ENCODE peak calls at places on chromosome 16, in six cellular contexts. One of them, this sample, is unnamed.

GRCh38 chr16:58442547-58442946 is 50.3 kb downstream of the GINS3 start:
- DNase-seq in right atrium auricular region: no peak
- DNase-seq in OCI-LY7: no peak
- DNase-seq in testis: no peak
- DNase-seq in AG10803: no peak
- DNase-seq in K562: no peak
- DNase-seq in this sample: no peak

GRCh38 chr16:58563775-58564174 is 48.5 kb downstream of the SETD6 start:
- DNase-seq in OCI-LY7: no peak
- DNase-seq in testis: no peak
- DNase-seq in right atrium auricular region: no peak
- DNase-seq in AG10803: no peak
- DNase-seq in K562: no peak
- DNase-seq in this sample: no peak

GRCh38 chr16:35181422-35182030 is 1722.1 kb downstream of the TP53TG3F start:
- DNase-seq in AG10803: no peak
- DNase-seq in K562: no peak
- DNase-seq in right atrium auricular region: no peak
- DNase-seq in OCI-LY7: no peak
- DNase-seq in testis: no peak
- DNase-seq in this sample: no peak

GRCh38 chr16:70438325-70438982 is 446 bp downstream of the ST3GAL2 start:
- DNase-seq in OCI-LY7: no peak
- DNase-seq in K562: peak
- DNase-seq in AG10803: no peak
- DNase-seq in testis: no peak
- DNase-seq in right atrium auricular region: no peak
- DNase-seq in this sample: no peak

GRCh38 chr16:67311607-67312449 is 14.7 kb downstream of the KCTD19 start:
- DNase-seq in AG10803: peak
- DNase-seq in right atrium auricular region: peak
- DNase-seq in testis: no peak
- DNase-seq in K562: peak
- DNase-seq in OCI-LY7: no peak
- DNase-seq in this sample: peak

GRCh38 chr16:67169642-67170167 is 633 bp upstream of the NOL3 start:
- DNase-seq in K562: peak
- DNase-seq in OCI-LY7: peak
- DNase-seq in testis: peak
- DNase-seq in right atrium auricular region: no peak
- DNase-seq in AG10803: no peak
- DNase-seq in this sample: peak

GRCh38 chr16:1363501-1364041 is 11.8 kb downstream of the GNPTG start:
- DNase-seq in right atrium auricular region: no peak
- DNase-seq in OCI-LY7: peak
- DNase-seq in AG10803: peak
- DNase-seq in testis: peak
- DNase-seq in K562: peak
- DNase-seq in this sample: peak

GRCh38 chr16:5011637-5012036 is 22.1 kb downstream of the NAGPA start:
- DNase-seq in right atrium auricular region: no peak
- DNase-seq in OCI-LY7: no peak
- DNase-seq in AG10803: no peak
- DNase-seq in K562: no peak
- DNase-seq in testis: no peak
- DNase-seq in this sample: no peak

GRCh38 chr16:84058211-84058610 is 15.6 kb upstream of the SLC38A8 start:
- DNase-seq in testis: no peak
- DNase-seq in K562: no peak
- DNase-seq in right atrium auricular region: no peak
- DNase-seq in OCI-LY7: no peak
- DNase-seq in AG10803: no peak
- DNase-seq in this sample: no peak

GRCh38 chr16:31202402-31203385 is at the start of gene PYCARD:
- DNase-seq in K562: peak
- DNase-seq in testis: peak
- DNase-seq in AG10803: peak
- DNase-seq in right atrium auricular region: no peak
- DNase-seq in OCI-LY7: peak
- DNase-seq in this sample: peak

GRCh38 chr16:25838724-25839186 is 147.0 kb downstream of the HS3ST4 start:
- DNase-seq in K562: peak
- DNase-seq in testis: peak
- DNase-seq in AG10803: peak
- DNase-seq in OCI-LY7: peak
- DNase-seq in right atrium auricular region: no peak
- DNase-seq in this sample: peak

GRCh38 chr16:20899503-20900298 is 457 bp downstream of the DCUN1D3 start:
- DNase-seq in right atrium auricular region: no peak
- DNase-seq in testis: peak
- DNase-seq in AG10803: no peak
- DNase-seq in K562: peak
- DNase-seq in OCI-LY7: peak
- DNase-seq in this sample: peak

GRCh38 chr16:12390644-12391043 is 413.0 kb downstream of the CPPED1 start:
- DNase-seq in AG10803: peak
- DNase-seq in testis: no peak
- DNase-seq in right atrium auricular region: no peak
- DNase-seq in OCI-LY7: no peak
- DNase-seq in K562: no peak
- DNase-seq in this sample: no peak

DNA sequence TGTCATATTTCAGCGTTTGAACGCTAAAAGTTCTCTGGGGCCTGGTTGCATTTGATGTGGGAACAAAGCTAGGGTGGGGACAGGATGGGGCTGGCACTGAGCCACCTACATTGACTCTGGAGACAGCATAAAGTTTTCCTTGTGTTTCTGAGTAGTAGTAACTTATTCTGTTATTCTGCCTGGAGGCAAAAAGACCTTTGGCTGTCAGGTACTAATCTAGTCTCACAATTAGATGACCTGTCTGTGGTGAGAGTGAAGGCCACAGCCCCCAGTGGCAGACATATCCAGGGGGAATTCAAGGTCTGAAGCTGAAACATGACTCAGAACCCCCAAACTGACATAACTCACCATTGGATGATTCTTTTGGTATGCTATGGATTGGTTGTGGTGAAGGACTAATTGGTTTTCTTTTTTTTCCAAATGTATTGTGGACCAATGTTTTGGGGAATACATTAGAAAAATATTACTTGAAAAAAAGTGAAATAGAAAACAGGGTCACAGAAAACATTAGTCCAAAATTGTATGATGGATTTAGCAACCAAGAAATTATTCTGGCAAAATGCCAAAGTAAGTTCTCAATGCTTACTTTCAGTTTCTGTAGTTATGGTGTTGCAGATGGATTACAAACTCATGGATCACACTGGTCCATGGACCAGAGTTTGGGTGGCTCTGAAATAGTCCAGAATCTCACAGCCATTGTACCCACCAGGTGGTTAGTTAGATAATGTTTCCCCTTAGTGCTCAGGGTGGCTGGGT is 10.5 kb upstream of the SALL1 start:
- DNase-seq in AG10803: peak
- DNase-seq in testis: no peak
- DNase-seq in K562: no peak
- DNase-seq in right atrium auricular region: no peak
- DNase-seq in OCI-LY7: no peak
- DNase-seq in this sample: no peak
- TF ChIP-seq CTCF in AG10803: no peak
- TF ChIP-seq CTCF in testis: no peak
- TF ChIP-seq CTCF in K562: no peak
- TF ChIP-seq CTCF in right atrium auricular region: no peak
- TF ChIP-seq CTCF in OCI-LY7: no peak
- TF ChIP-seq CTCF in this sample: no peak

GRCh38 chr16:81315271-81316175 is 761 bp downstream of the GAN start:
- DNase-seq in testis: peak
- DNase-seq in OCI-LY7: peak
- DNase-seq in K562: peak
- DNase-seq in AG10803: peak
- DNase-seq in right atrium auricular region: peak
- DNase-seq in this sample: peak
- TF ChIP-seq CTCF in testis: no peak
- TF ChIP-seq CTCF in OCI-LY7: peak
- TF ChIP-seq CTCF in K562: peak
- TF ChIP-seq CTCF in AG10803: peak
- TF ChIP-seq CTCF in right atrium auricular region: no peak
- TF ChIP-seq CTCF in this sample: no peak

GRCh38 chr16:52861614-52862022 is 191.1 kb downstream of the CHD9NB start:
- DNase-seq in right atrium auricular region: no peak
- DNase-seq in K562: no peak
- DNase-seq in AG10803: no peak
- DNase-seq in OCI-LY7: no peak
- DNase-seq in testis: peak
- DNase-seq in this sample: no peak
- TF ChIP-seq CTCF in right atrium auricular region: no peak
- TF ChIP-seq CTCF in K562: no peak
- TF ChIP-seq CTCF in AG10803: no peak
- TF ChIP-seq CTCF in OCI-LY7: no peak
- TF ChIP-seq CTCF in testis: peak
- TF ChIP-seq CTCF in this sample: no peak

DNA sequence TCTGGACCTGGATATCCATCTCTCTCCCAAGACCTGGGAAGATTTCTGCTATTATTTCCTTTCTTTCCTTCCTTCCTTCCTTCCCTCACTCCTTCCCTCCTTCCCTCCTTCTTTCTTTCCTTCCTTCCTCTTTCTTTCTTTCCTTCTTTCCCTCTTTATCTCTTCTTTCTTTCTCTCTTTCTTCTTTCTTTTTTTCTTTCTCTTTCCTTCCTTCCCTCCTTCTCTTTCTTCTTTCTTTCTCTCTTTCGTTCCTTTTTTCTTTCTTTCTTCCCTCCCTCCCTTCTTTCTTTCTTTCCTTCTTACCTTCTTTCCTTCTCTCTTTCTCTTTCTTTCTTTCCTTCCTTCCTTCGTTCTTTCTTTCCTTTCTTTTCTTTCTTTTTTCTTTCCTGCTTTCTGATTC is 37.8 kb upstream of the N4BP1 start:
- DNase-seq in testis: no peak
- DNase-seq in OCI-LY7: no peak
- DNase-seq in AG10803: no peak
- DNase-seq in right atrium auricular region: no peak
- DNase-seq in K562: no peak
- DNase-seq in this sample: no peak
- TF ChIP-seq CTCF in testis: no peak
- TF ChIP-seq CTCF in OCI-LY7: no peak
- TF ChIP-seq CTCF in AG10803: no peak
- TF ChIP-seq CTCF in right atrium auricular region: no peak
- TF ChIP-seq CTCF in K562: no peak
- TF ChIP-seq CTCF in this sample: no peak

DNA sequence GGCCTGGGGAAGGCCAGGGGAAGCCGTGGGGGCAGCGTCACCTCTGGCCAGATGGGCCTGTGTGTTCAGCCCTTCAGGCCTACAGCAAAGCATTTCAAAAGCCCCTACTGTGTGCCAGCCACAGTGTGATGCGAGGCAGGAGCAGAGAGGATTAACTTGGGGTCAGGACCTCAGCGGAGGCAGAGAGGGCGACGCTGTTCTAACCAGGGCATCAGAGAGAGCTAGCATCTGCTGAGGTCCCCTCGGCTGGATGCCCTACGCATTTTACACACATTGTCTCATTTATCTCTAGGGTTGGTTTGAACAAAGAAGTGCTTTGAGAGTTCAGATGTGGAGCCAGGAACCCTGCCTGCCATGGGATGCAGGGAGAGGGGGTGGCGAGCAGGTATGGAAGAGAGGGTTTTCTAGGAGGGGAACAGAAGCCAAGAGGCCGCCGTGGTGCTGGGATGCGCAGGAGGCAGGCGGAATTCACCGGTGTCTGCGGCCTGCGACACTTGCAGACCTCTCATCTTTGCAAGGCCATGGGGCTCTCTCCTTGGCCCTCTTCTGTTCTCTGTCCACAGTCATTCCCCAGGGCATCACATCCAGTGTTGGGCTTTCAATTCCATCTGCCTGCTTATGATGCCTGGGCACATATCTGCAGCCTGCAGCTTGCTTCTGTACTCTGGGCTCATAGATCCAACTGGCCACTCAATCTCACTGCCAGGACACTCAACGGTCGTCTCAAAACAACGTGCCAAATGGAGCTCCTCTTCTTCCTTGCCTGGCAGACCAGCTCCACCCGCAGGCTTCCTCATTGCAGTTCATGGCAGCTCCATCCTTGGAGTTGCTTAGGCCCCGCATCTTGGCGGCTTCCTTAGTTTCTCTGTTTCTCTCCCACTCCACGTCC is 8.1 kb upstream of the NKD1 start:
- DNase-seq in K562: no peak
- DNase-seq in testis: no peak
- DNase-seq in right atrium auricular region: no peak
- DNase-seq in AG10803: no peak
- DNase-seq in OCI-LY7: no peak
- DNase-seq in this sample: no peak
- TF ChIP-seq CTCF in K562: no peak
- TF ChIP-seq CTCF in testis: no peak
- TF ChIP-seq CTCF in right atrium auricular region: no peak
- TF ChIP-seq CTCF in AG10803: no peak
- TF ChIP-seq CTCF in OCI-LY7: no peak
- TF ChIP-seq CTCF in this sample: no peak

GRCh38 chr16:54201200-54201599 is 85.4 kb downstream of the IRX3 start:
- DNase-seq in AG10803: no peak
- DNase-seq in right atrium auricular region: no peak
- DNase-seq in testis: peak
- DNase-seq in OCI-LY7: peak
- DNase-seq in K562: no peak
- DNase-seq in this sample: no peak
- TF ChIP-seq CTCF in AG10803: no peak
- TF ChIP-seq CTCF in right atrium auricular region: no peak
- TF ChIP-seq CTCF in testis: no peak
- TF ChIP-seq CTCF in OCI-LY7: no peak
- TF ChIP-seq CTCF in K562: no peak
- TF ChIP-seq CTCF in this sample: no peak